ENCODE peak calls at places on chromosome 1, in four cellular contexts. V is stimulated activated CD8-positive, alpha-beta memory T cell treated with anti-CD3 and anti-CD28 coated beads, Interleukin-2, amount 100 ng/mL, for 48 hours; I is NCI-H2081; F is SHP77. E is an unnamed sample.
A peak's percentile ranks its signal among the peaks of the same experiment; 100 is the strongest.

GRCh38 chr1:2979191-2980072 is 41.8 kb upstream of the ACTRT2 start:
- DNase-seq in V (no peak), I (no peak), F (no peak), E (no peak)

GRCh38 chr1:54299037-54299436 is 99.1 kb downstream of the MRPL37 start:
- DNase-seq in V (no peak), I (no peak), F (no peak), E (no peak)

GRCh38 chr1:178155478-178156255 is 61.8 kb downstream of the RASAL2 start:
- DNase-seq in V (no peak), I (no peak), F (no peak), E (no peak)

GRCh38 chr1:42214447-42214871 is 49.9 kb upstream of the GUCA2A start:
- DNase-seq in V (no peak), I (no peak), F (peak; percentile 18), E (no peak)

GRCh38 chr1:26278835-26279597 is 870 bp upstream of the SH3BGRL3 start:
- DNase-seq in V (no peak), I (no peak), F (no peak), E (no peak)

GRCh38 chr1:151133339-151133761 is 13.1 kb downstream of the SEMA6C start:
- DNase-seq in V (no peak), I (no peak), F (no peak), E (no peak)

GRCh38 chr1:12021616-12022015 is 2.3 kb downstream of the MIIP start:
- DNase-seq in V (no peak), I (no peak), F (no peak), E (no peak)

GRCh38 chr1:52634111-52634510 is 1.1 kb downstream of the SHISAL2A start:
- DNase-seq in V (no peak), I (no peak), F (no peak), E (no peak)

GRCh38 chr1:201383647-201384405 is 6.3 kb upstream of the TNNT2 start:
- DNase-seq in V (no peak), I (no peak), F (peak; percentile 80), E (no peak)

GRCh38 chr1:232524056-232524455 is 105.9 kb downstream of the SIPA1L2 start:
- DNase-seq in V (no peak), I (no peak), F (no peak), E (no peak)

GRCh38 chr1:79079770-79080169 is 73.2 kb upstream of the ADGRL4 start:
- DNase-seq in V (no peak), I (no peak), F (peak; percentile 1), E (no peak)

GRCh38 chr1:87243573-87243972 is 85.1 kb upstream of the LMO4 start:
- DNase-seq in V (no peak), I (no peak), F (no peak), E (no peak)

GRCh38 chr1:85607126-85607912 is 26.8 kb downstream of the CCN1 start:
- DNase-seq in V (no peak), I (no peak), F (no peak), E (no peak)

GRCh38 chr1:168287237-168287664 is 6.6 kb downstream of the TBX19 start:
- DNase-seq in V (no peak), I (no peak), F (no peak), E (no peak)

GRCh38 chr1:34915521-34915920 is 13.9 kb downstream of the DLGAP3 start:
- DNase-seq in V (no peak), I (no peak), F (no peak), E (no peak)

GRCh38 chr1:6209661-6210605 is 4.0 kb downstream of the RNF207 start:
- DNase-seq in V (peak; percentile 15), I (no peak), F (peak; percentile 19), E (no peak)

GRCh38 chr1:185054365-185055060 is 9.2 kb downstream of the RNF2 start:
- DNase-seq in V (no peak), I (no peak), F (no peak), E (no peak)

GRCh38 chr1:212955098-212955497 is 4.8 kb downstream of the VASH2 start:
- DNase-seq in V (no peak), I (no peak), F (no peak), E (no peak)

GRCh38 chr1:190583862-190584261 is 106.2 kb upstream of the BRINP3 start:
- DNase-seq in V (no peak), I (no peak), F (no peak), E (no peak)

GRCh38 chr1:108096089-108096488 is 104.1 kb downstream of the SLC25A24 start:
- DNase-seq in V (no peak), I (no peak), F (no peak), E (no peak)

GRCh38 chr1:76871355-76871974 is 4.2 kb downstream of the ST6GALNAC5 start:
- DNase-seq in V (no peak), I (no peak), F (no peak), E (no peak)

GRCh38 chr1:37323486-37324377 is 150.6 kb upstream of the ZC3H12A start:
- DNase-seq in V (peak; percentile 2), I (peak; percentile 34), F (no peak), E (peak; percentile 51)

GRCh38 chr1:155651861-155652661 is 36.5 kb downstream of the YY1AP1 start:
- DNase-seq in V (no peak), I (no peak), F (no peak), E (no peak)

GRCh38 chr1:187956975-187957374 is 1128.2 kb downstream of the PLA2G4A start:
- DNase-seq in V (no peak), I (no peak), F (no peak), E (no peak)

GRCh38 chr1:16991571-16991970 is 11.2 kb upstream of the MFAP2 start:
- DNase-seq in V (no peak), I (no peak), F (no peak), E (no peak)

GRCh38 chr1:202216691-202217090 is 23.1 kb downstream of the LGR6 start:
- DNase-seq in V (no peak), I (no peak), F (no peak), E (no peak)

GRCh38 chr1:2529776-2530500 is at the start of gene HES5:
- DNase-seq in V (no peak), I (no peak), F (no peak), E (no peak)